ENCODE peak calls at places on chromosomes 5 and 9, in four cellular contexts. N, M, A and U are unnamed samples.

GRCh38 chr5:176647870-176648466 is 684 bp downstream of the TSPAN17 start:
- DNase-seq in N (no peak), M (no peak), A (no peak), U (peak; percentile 29)

GRCh38 chr9:15416880-15417279 is 5.8 kb upstream of the SNAPC3 start:
- DNase-seq in N (peak; percentile 42), M (peak; percentile 65), A (no peak), U (peak; percentile 49)

GRCh38 chr5:140007311-140007710 is 35.8 kb downstream of the NRG2 start:
- DNase-seq in N (no peak), M (no peak), A (no peak), U (no peak)

GRCh38 chr9:113654605-113655193 is 191.2 kb downstream of the RGS3 start:
- DNase-seq in N (no peak), M (no peak), A (no peak), U (no peak)

GRCh38 chr9:115649991-115650472 is 503.6 kb upstream of the PAPPA start:
- DNase-seq in N (no peak), M (peak; percentile 99), A (no peak), U (peak; percentile 96)

GRCh38 chr5:97297063-97297715 is 114.1 kb upstream of the RIOK2 start:
- DNase-seq in N (peak; percentile 76), M (peak; percentile 23), A (peak; percentile 37), U (peak; percentile 29)

GRCh38 chr9:125430611-125431305 is 169.1 kb downstream of the GAPVD1 start:
- DNase-seq in N (no peak), M (no peak), A (no peak), U (no peak)

GRCh38 chr9:116144038-116144437 is 9.6 kb upstream of the PAPPA start:
- DNase-seq in N (no peak), M (peak; percentile 88), A (no peak), U (peak; percentile 63)

GRCh38 chr5:14109041-14109747 is 33.9 kb upstream of the TRIO start:
- DNase-seq in N (no peak), M (peak; percentile 75), A (no peak), U (peak; percentile 29)

GRCh38 chr5:534743-535671 is 10.8 kb upstream of the SLC9A3 start:
- DNase-seq in N (no peak), M (no peak), A (no peak), U (no peak)

GRCh38 chr5:475704-476101 is 32.7 kb downstream of the EXOC3 start:
- DNase-seq in N (no peak), M (no peak), A (no peak), U (no peak)

GRCh38 chr5:25544652-25545249 is 900.0 kb upstream of the CDH10 start:
- DNase-seq in N (peak; percentile 72), M (no peak), A (peak; percentile 26), U (peak; percentile 58)

GRCh38 chr9:134436926-134437325 is 110.7 kb downstream of the RXRA start:
- DNase-seq in N (no peak), M (no peak), A (no peak), U (no peak)

GRCh38 chr9:130414081-130414731 is 30.6 kb upstream of the ASS1 start:
- DNase-seq in N (no peak), M (no peak), A (no peak), U (no peak)

GRCh38 chr5:15117691-15118090 is 246.1 kb upstream of the ANKH start:
- DNase-seq in N (no peak), M (no peak), A (no peak), U (no peak)

DNA sequence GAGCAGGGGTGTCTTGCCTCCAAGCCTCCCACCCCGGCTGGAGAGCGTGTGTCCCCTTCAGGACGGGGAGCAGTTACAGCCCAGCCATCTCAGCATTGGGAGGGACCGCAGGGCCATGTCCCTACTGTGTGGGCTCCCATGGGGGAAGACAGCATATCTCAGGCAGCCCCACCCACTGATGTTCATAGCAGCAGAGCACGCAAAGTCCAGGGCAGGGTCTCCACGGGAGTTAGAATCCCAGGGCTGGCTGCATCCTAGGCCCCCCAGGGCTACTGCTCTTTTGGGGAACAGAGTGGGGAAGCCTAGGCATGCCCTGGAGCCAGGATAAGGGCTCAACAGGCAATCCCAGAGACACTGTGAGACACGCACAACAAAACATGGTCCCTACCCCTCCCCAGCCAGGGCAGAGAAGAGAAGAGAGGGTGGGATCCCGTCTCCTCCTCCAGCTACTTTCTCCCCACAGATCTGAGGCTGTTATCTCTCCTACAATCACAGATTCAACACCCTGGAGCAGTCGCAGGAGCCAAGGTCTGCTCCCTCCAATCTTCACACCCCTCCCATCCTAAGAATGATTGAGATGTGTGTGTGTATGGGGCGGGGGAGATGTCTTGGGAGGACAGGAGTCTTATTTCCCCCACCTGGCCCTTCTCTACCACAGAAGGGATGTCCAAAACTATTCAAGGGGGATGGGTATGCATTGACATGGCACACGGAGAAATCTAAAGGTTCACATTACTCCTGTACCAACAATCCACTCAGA is 3.4 kb downstream of the CNTFR start:
- DNase-seq in N (no peak), M (no peak), A (no peak), U (no peak)
- H2BK15ac ChIP-seq in N (no peak overlapping the region), M (no peak overlapping the region), A (peak overlapping the region; percentile 25), U (no peak overlapping the region)

DNA sequence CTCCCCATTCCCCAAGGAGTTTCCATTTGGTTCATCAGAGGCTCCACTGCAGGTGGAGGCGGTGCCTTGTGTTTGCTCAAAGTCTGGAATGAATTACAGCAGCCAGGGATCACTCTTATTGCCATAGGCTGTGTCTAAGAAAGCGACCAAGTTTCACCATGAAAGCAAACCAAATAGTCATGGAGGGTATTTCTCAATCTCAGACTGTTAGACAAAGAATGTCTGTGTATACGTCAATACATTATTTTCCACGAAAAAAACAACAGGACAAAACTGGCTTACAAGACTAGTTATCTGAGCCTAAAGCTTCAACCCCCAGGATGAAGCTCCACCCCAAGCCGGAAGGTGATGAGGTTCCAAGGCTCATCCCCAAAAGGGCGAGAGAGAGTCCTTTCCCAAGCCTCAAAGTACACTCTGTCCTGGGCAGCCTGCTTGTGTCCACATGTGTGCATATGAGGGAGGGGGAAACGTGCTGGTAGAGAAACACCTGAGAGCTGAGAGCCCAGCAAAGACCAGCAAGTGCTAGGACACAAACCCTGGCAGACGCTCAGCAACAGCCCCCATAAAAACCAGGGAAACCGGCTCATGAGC is 4.3 kb downstream of the B4GALT1 start:
- DNase-seq in N (no peak), M (peak; percentile 79), A (no peak), U (peak; percentile 81)
- H3K14ac ChIP-seq in N (no peak overlapping the region), M (peak overlapping the region; percentile 79), A (no peak overlapping the region), U (no peak overlapping the region)

GRCh38 chr9:37295796-37296195 is 126.7 kb upstream of the GRHPR start:
- DNase-seq in N (no peak), M (no peak), A (no peak), U (no peak)
- H3K4me1 ChIP-seq in N (no peaks in the 10 kb centered on the region), M (no peaks in the 10 kb centered on the region), A (peaks cover 27% of the 10 kb centered on the region), U (no peaks in the 10 kb centered on the region)

GRCh38 chr5:132458651-132459030 is 31.9 kb downstream of the IRF1 start:
- DNase-seq in N (no peak), M (peak; percentile 75), A (no peak), U (peak; percentile 79)

GRCh38 chr5:132458226-132458560 is 32.4 kb downstream of the IRF1 start:
- DNase-seq in N (no peak), M (peak; percentile 68), A (no peak), U (peak; percentile 80)

GRCh38 chr5:132455614-132456115 is 34.9 kb downstream of the IRF1 start:
- DNase-seq in N (peak; percentile 74), M (no peak), A (no peak), U (no peak)

GRCh38 chr5:132457371-132458225 is 33.0 kb downstream of the IRF1 start:
- DNase-seq in N (no peak), M (peak; percentile 89), A (no peak), U (peak; percentile 99)

GRCh38 chr5:132456553-132457361 is 33.8 kb downstream of the IRF1 start:
- DNase-seq in N (no peak), M (no peak), A (no peak), U (peak; percentile 45)
- H2BK15ac ChIP-seq in N (no peak overlapping the region), M (peak overlapping the region; percentile 47), A (no peak overlapping the region), U (peak overlapping the region; percentile 95)

DNA sequence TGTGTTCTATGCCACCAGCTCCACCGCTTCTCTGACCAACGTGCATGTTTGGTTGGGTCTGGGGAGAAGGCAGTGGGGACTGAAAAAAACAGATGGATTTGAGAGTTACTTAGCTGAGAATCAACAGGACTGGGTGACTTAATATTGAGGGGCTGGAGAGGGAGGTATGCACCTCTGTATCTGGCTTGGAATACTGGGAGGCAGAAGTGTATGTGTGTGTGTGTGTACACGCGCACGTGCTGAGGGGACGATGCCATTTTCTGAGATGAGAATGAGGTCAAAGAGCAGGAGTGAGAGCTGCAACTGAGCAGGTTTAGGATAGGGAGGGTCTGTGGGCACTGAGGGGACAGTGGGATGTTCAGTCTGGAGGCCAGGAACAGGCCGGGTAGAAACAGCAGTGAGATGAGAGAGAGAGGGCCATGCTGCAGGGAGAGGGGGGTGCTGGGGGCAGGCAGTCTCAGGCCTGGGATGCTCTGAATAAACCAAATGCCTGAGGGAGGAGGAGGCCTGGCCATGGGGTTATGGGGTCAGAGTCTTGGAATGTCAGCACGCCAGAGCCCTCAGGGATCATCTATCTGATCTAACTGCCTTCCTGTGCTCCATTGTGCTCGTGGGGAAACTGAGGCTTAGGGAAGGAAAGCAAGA is 14.0 kb downstream of the PDGFRB start:
- DNase-seq in N (peak; percentile 61), M (peak; percentile 93), A (peak; percentile 67), U (peak; percentile 87)
- H3K14ac ChIP-seq in N (peak overlapping the region; percentile 4), M (peak overlapping the region; percentile 99), A (no peak overlapping the region), U (peak overlapping the region; percentile 57)

GRCh38 chr9:33161011-33161588 is 6.0 kb downstream of the B4GALT1 start:
- DNase-seq in N (no peak), M (peak; percentile 98), A (peak; percentile 40), U (peak; percentile 98)
- H3K4me1 ChIP-seq in N (peaks cover 6% of the 10 kb centered on the region), M (peaks cover 58% of the 10 kb centered on the region), A (peaks cover 55% of the 10 kb centered on the region), U (peaks cover 47% of the 10 kb centered on the region)

GRCh38 chr5:124908603-124909451 is 162.4 kb upstream of the ZNF608 start:
- DNase-seq in N (no peak), M (peak; percentile 18), A (no peak), U (peak; percentile 79)
- H2BK15ac ChIP-seq in N (no peak overlapping the region), M (no peak overlapping the region), A (no peak overlapping the region), U (no peak overlapping the region)

GRCh38 chr5:154589511-154589910 is 111.5 kb upstream of the HAND1 start:
- DNase-seq in N (no peak), M (no peak), A (no peak), U (no peak)
- H3K14ac ChIP-seq in N (no peak overlapping the region), M (no peak overlapping the region), A (no peak overlapping the region), U (no peak overlapping the region)

GRCh38 chr5:132773601-132774355 is 3.3 kb downstream of the SEPTIN8 start:
- DNase-seq in N (no peak), M (no peak), A (no peak), U (no peak)
- H3K4me1 ChIP-seq in N (peaks cover 10% of the 10 kb centered on the region), M (peaks cover 19% of the 10 kb centered on the region), A (peaks cover 3% of the 10 kb centered on the region), U (peaks cover 50% of the 10 kb centered on the region)